ENCODE peak calls at places on chromosome 14, in five cellular contexts. V is caudate nucleus, A is BE2C, T is GM23338, O is SW480. C is an unnamed sample.

GRCh38 chr14:59275668-59276067 is 87.2 kb downstream of the DAAM1 start:
- DNase-seq in V (no peak), A (no peak), T (no peak), O (peak; percentile 92), C (no peak)

GRCh38 chr14:91067186-91067585 is 6.7 kb upstream of the RPS6KA5 start:
- DNase-seq in V (no peak), A (no peak), T (no peak), O (no peak), C (no peak)

GRCh38 chr14:20652996-20653975 is 11.8 kb upstream of the OR6S1 start:
- DNase-seq in V (no peak), A (peak; percentile 58), T (peak; percentile 92), O (no peak), C (no peak)

GRCh38 chr14:99568567-99569560 is 35.1 kb downstream of the CCDC85C start:
- DNase-seq in V (no peak), A (peak; percentile 64), T (no peak), O (no peak), C (no peak)

GRCh38 chr14:65373671-65374039 is 38.9 kb upstream of the FUT8 start:
- DNase-seq in V (peak; percentile 67), A (no peak), T (no peak), O (no peak), C (no peak)

GRCh38 chr14:61564623-61565091 is 130.7 kb upstream of the HIF1A start:
- DNase-seq in V (no peak), A (no peak), T (peak; percentile 17), O (peak; percentile 69), C (no peak)

GRCh38 chr14:104388631-104389325 is 190.8 kb upstream of the C14orf180 start:
- DNase-seq in V (no peak), A (no peak), T (no peak), O (no peak), C (peak; percentile 32)

GRCh38 chr14:70162353-70162752 is 26.4 kb downstream of the SLC8A3 start:
- DNase-seq in V (no peak), A (no peak), T (no peak), O (no peak), C (no peak)

GRCh38 chr14:21086908-21087293 is 11.6 kb downstream of the ZNF219 start:
- DNase-seq in V (no peak), A (no peak), T (no peak), O (no peak), C (no peak)

GRCh38 chr14:44712095-44712822 is 205.2 kb upstream of the FSCB start:
- DNase-seq in V (no peak), A (no peak), T (no peak), O (no peak), C (no peak)

GRCh38 chr14:74917646-74918081 is 5.4 kb downstream of the RPS6KL1 start:
- DNase-seq in V (no peak), A (no peak), T (no peak), O (no peak), C (no peak)

GRCh38 chr14:23114120-23114458 is 5.0 kb downstream of the CEBPE start:
- DNase-seq in V (no peak), A (no peak), T (no peak), O (no peak), C (no peak)

GRCh38 chr14:59695198-59695597 is 118.6 kb upstream of the CCDC175 start:
- DNase-seq in V (no peak), A (no peak), T (no peak), O (no peak), C (no peak)

GRCh38 chr14:22981090-22982012 is 1.0 kb downstream of the AJUBA start:
- DNase-seq in V (no peak), A (peak; percentile 18), T (peak; percentile 44), O (peak; percentile 18), C (peak; percentile 45)

GRCh38 chr14:21201732-21202462 is 46.0 kb upstream of the OR5AU1 start:
- DNase-seq in V (no peak), A (no peak), T (no peak), O (no peak), C (no peak)